ENCODE peak calls at places on chromosomes 13 and 19, in six cellular contexts. X, D, Q, M, L and T are unnamed samples.

GRCh38 chr19:13781547-13781946 is 7.3 kb downstream of the C19orf53 start:
- DNase-seq in D (no peak), M (no peak), L (peak; percentile 19), X (no peak), Q (peak; percentile 47), T (no peak)

GRCh38 chr13:36555151-36555986 is 118.5 kb upstream of the SERTM1 start:
- DNase-seq in D (no peak), M (no peak), X (no peak), L (no peak), Q (no peak), T (no peak)

GRCh38 chr13:37148501-37148900 is 43.0 kb upstream of the CSNK1A1L start:
- DNase-seq in M (no peak), X (no peak), L (no peak), D (no peak), Q (no peak), T (no peak)

GRCh38 chr13:101453784-101454201 is 1.3 kb downstream of the ITGBL1 start:
- DNase-seq in D (no peak), Q (no peak), L (no peak), X (no peak), M (no peak), T (no peak)

GRCh38 chr19:34847393-34847792 is 74.4 kb upstream of the ZNF599 start:
- DNase-seq in D (no peak), M (no peak), Q (no peak), X (no peak), L (no peak), T (no peak)

GRCh38 chr19:49085020-49085867 is at the start of gene SNRNP70:
- DNase-seq in L (peak; percentile 97), X (peak; percentile 99), Q (peak; percentile 98), M (peak; percentile 95), D (peak; percentile 98), T (peak; percentile 98)

GRCh38 chr19:32165750-32166149 is 179.7 kb upstream of the ZNF507 start:
- DNase-seq in Q (no peak), D (no peak), L (no peak), X (no peak), M (no peak), T (no peak)

GRCh38 chr13:47959468-47960088 is 41.5 kb downstream of the SUCLA2 start:
- DNase-seq in Q (no peak), D (no peak), M (no peak), L (no peak), X (no peak), T (no peak)

GRCh38 chr19:54804571-54804970 is 1.2 kb downstream of the KIR2DL4 start:
- DNase-seq in Q (no peak), M (no peak), L (no peak), D (no peak), X (no peak), T (no peak)

GRCh38 chr19:35162471-35163326 is 8.2 kb downstream of the FXYD5 start:
- DNase-seq in Q (no peak), L (no peak), M (no peak), X (no peak), D (no peak), T (no peak)

GRCh38 chr19:33302175-33302973 is at the start of gene CEBPA:
- DNase-seq in X (peak; percentile 11), L (peak; percentile 10), M (peak; percentile 95), Q (no peak), D (peak; percentile 54), T (peak; percentile 53)